ENCODE peak calls at places on chromosomes 3 and 15, in ten cellular contexts. I is astrocyte; V is mucosa of descending colon; D is fibroblast of the aortic adventitia; T is BJ; Q is CD8-positive, alpha-beta T cell; H is pancreas; A is AG09309; K is brain microvascular endothelial cell; X is heart left ventricle. Y is an unnamed sample.

GRCh38 chr3:119831022-119831421 is 49.1 kb downstream of the NR1I2 start:
- DNase-seq in K (no peak), H (no peak), V (no peak), A (no peak), I (no peak), D (no peak), T (no peak), Q (no peak), X (no peak), Y (peak)

GRCh38 chr3:189680723-189681122 is 49.5 kb downstream of the TP63 start:
- DNase-seq in V (no peak), Q (no peak), D (no peak), I (no peak), K (no peak), A (no peak), X (no peak), T (no peak), H (no peak), Y (no peak)

GRCh38 chr3:140972833-140973232 is 31.2 kb downstream of the SLC25A36 start:
- DNase-seq in I (peak), T (no peak), D (peak), X (no peak), Q (no peak), H (no peak), V (no peak), K (no peak), A (peak), Y (peak)

GRCh38 chr3:46378426-46378942 is 7.7 kb downstream of the CCR5 start:
- DNase-seq in I (peak), D (peak), X (peak), H (peak), A (peak), V (peak), T (no peak), K (peak), Q (peak), Y (peak)

GRCh38 chr15:45333550-45333949 is 44.8 kb downstream of the GATM start:
- DNase-seq in X (peak), I (peak), D (peak), V (no peak), A (no peak), T (no peak), Q (no peak), K (peak), H (no peak), Y (peak)

GRCh38 chr15:92571824-92572223 is 83.8 kb downstream of the FAM174B start:
- DNase-seq in A (no peak), I (no peak), T (no peak), V (no peak), X (no peak), K (no peak), Q (no peak), H (no peak), D (no peak), Y (no peak)

GRCh38 chr15:85142324-85142723 is 160.7 kb downstream of the PDE8A start:
- DNase-seq in D (peak), I (peak), X (no peak), Q (no peak), K (peak), A (peak), T (no peak), V (no peak), H (no peak), Y (peak)

GRCh38 chr15:44713006-44713966 is 2.0 kb downstream of the B2M start:
- DNase-seq in X (no peak), K (no peak), H (no peak), D (peak), I (peak), A (no peak), V (no peak), Q (no peak), T (no peak), Y (peak)

GRCh38 chr3:31361391-31362273 is 171.1 kb upstream of the STT3B start:
- DNase-seq in I (peak), A (peak), V (no peak), H (no peak), K (peak), D (peak), Q (no peak), T (peak), X (no peak), Y (peak)

GRCh38 chr3:195257454-195258448 is 13.2 kb downstream of the XXYLT1 start:
- DNase-seq in Q (no peak), X (peak), D (no peak), I (no peak), K (no peak), H (no peak), T (no peak), V (no peak), A (no peak), Y (no peak)

DNA sequence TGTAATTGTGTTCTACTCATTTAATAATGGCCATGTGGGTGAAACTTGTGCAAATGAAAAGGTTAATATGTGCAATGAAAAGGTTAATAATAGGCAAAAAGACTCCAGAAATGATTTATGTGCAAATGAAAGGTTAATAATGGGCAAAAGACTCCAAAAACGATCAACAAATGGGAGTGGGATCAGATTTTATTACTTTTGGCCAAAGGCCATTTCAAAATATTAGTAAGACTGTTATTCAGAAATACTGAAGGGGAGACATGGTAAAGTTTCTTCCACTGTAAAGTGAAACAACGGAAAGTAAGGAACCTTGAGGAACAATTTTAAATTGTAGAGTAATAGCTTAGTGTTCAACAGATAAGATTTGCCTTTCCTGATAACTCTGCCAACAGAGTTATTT is 40.7 kb downstream of the STARD9 start:
- DNase-seq in Q (no peak), I (no peak), A (no peak), K (no peak), X (no peak), T (no peak), H (no peak), V (no peak), D (peak), Y (no peak)
- H3K4me3 ChIP-seq in Q (no peak), I (no peak), A (no peak), K (no peak), X (no peak), T (no peak), H (no peak), V (no peak), D (no peak), Y (no peak)

GRCh38 chr3:15606434-15606891 is 4.9 kb downstream of the BTD start:
- DNase-seq in K (no peak), Q (no peak), H (peak), I (no peak), V (no peak), X (no peak), A (no peak), D (peak), T (no peak), Y (no peak)

GRCh38 chr3:15595955-15596354 is 5.4 kb downstream of the HACL1 start:
- DNase-seq in X (no peak), T (no peak), Q (no peak), K (no peak), A (no peak), V (no peak), H (no peak), D (no peak), I (no peak), Y (no peak)

GRCh38 chr3:15601046-15601398 is 347 bp downstream of the HACL1 start:
- DNase-seq in D (no peak), I (peak), T (no peak), X (no peak), V (no peak), Q (no peak), H (no peak), K (peak), A (no peak), Y (no peak)

GRCh38 chr3:15602146-15602536 is 596 bp downstream of the BTD start:
- DNase-seq in K (no peak), T (no peak), D (no peak), V (no peak), X (no peak), H (no peak), I (no peak), A (no peak), Q (no peak), Y (no peak)

GRCh38 chr3:15601399-15602145 is at the start of the genes BTD and HACL1:
- DNase-seq in D (peak), V (peak), Q (peak), K (peak), H (peak), X (peak), T (peak), A (peak), I (peak), Y (peak)
- TF ChIP-seq CTCF in D (peak), V (peak), Q (peak), K (peak), H (peak), X (peak), T (peak), A (peak), I (no peak), Y (peak)

GRCh38 chr15:82570721-82571519 is 30.7 kb upstream of the RPS17 start:
- DNase-seq in I (peak), Q (no peak), X (no peak), K (no peak), A (no peak), D (peak), V (no peak), T (no peak), H (no peak), Y (no peak)

GRCh38 chr15:82572986-82573385 is 32.7 kb upstream of the RPS17 start:
- DNase-seq in D (peak), A (no peak), V (no peak), H (no peak), X (no peak), T (no peak), I (no peak), K (no peak), Q (no peak), Y (no peak)

GRCh38 chr15:82572311-82572710 is 32.1 kb upstream of the RPS17 start:
- DNase-seq in D (peak), X (no peak), I (no peak), H (no peak), Q (no peak), T (no peak), A (no peak), K (no peak), V (no peak), Y (no peak)

GRCh38 chr15:82569834-82570233 is 29.6 kb upstream of the RPS17 start:
- DNase-seq in D (no peak), T (no peak), I (no peak), K (no peak), A (no peak), X (no peak), V (no peak), Q (no peak), H (no peak), Y (no peak)

GRCh38 chr15:82571722-82572222 is 31.5 kb upstream of the RPS17 start:
- DNase-seq in Q (no peak), D (peak), I (peak), A (peak), H (peak), T (peak), K (peak), X (peak), V (peak), Y (peak)
- H3K4me3 ChIP-seq in Q (no peak), D (peak), I (peak), A (peak), H (peak), T (peak), K (peak), X (peak), V (no peak), Y (peak)

DNA sequence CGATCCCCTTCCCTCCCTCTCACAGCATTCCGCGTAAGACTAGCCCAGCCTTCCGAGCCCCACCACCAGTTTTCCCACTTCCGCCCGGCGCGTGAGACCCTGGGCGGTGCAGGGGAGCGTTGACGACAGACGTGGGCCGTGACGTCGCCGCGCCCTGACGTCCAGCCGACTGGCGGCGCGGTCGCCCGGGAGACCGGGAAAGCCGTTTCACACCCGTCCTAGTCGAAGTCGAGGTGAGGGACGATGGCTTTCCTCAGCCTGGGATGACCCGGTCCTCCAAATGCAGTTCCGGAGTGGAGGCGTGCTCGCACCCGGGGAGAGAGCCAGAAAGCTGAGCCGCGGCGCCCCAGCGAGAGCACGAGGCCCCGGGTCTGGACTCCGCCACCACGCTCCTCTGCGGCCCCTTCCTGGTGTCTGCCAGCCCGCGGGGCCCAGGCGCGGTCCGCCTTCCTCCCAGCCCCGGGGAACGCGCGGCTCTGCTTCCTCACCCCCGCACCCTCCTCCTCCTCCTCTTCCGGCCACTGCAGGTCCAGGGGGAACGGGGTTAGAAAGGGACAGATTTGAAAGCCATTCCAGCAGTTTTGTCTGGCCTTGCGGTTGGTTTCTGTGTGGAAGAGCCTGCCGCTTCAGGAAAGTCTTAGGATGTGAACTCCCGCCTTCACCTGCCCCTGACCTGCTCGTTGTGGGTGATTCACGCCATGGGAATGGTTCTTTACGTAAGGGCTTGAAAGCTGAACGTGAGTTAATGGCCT is at the start of gene LEKR1:
- DNase-seq in T (peak), A (peak), Q (peak), X (peak), V (peak), D (peak), H (peak), K (peak), I (peak), Y (peak)
- TF ChIP-seq CTCF in T (no peak), A (no peak), Q (no peak), X (no peak), V (no peak), D (no peak), H (no peak), K (no peak), I (no peak), Y (no peak)

GRCh38 chr15:31236184-31237041 is 90.2 kb upstream of the KLF13 start:
- DNase-seq in D (peak), K (peak), Q (no peak), H (peak), T (peak), X (peak), V (peak), I (peak), A (peak), Y (peak)

GRCh38 chr15:31237042-31237324 is 89.7 kb upstream of the KLF13 start:
- DNase-seq in H (no peak), K (no peak), X (no peak), D (no peak), V (no peak), A (no peak), I (no peak), T (no peak), Q (no peak), Y (no peak)

GRCh38 chr15:31238369-31238768 is 88.3 kb upstream of the KLF13 start:
- DNase-seq in T (no peak), K (no peak), X (no peak), H (no peak), V (no peak), I (no peak), A (no peak), Q (no peak), D (no peak), Y (no peak)

GRCh38 chr15:31234815-31235214 is 91.8 kb upstream of the KLF13 start:
- DNase-seq in I (no peak), X (no peak), A (no peak), K (no peak), D (no peak), V (no peak), H (no peak), Q (no peak), T (no peak), Y (no peak)

DNA sequence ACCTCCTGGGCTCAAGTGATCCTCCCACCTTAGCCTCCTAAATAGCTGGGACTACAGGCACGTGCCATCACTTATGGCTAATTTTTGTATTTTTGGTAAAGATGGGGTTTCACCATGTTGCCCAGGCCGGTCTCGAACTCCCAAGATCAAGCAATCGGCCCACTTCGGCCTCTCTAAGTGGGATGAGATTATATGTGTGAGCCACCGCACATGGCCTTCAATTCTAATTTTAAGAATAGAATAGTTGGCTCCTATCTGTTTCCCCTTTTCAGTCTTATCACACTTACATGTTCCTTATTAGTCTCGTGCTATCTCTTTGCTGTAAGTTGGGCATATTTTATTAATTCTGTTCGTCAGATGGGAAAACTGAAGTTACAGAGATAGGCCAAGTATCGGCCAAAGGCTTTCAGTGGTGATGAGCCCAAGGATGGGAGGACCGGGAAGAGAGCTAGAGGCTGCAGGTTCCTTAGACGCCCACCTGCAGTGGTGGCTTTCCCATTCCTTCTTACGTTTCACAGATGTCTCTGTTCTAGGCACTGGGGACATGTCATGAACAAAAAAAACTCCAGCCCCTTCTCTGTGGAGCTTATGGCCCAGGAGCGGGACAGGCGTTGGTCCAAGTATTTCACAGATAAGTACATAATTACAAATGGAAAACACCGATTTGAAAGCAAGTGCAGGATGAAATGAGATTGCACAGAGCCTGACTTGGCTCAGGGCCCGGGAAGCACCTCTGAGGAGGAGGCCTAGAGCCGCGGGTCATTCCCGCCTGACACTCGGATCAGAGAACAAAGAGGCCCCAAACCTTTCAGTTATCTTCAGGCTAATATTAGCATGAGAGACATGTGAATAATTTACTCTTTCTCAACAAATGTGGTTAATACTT is 91.1 kb upstream of the KLF13 start:
- DNase-seq in T (no peak), H (peak), I (peak), D (peak), K (peak), A (no peak), V (peak), X (peak), Q (no peak), Y (peak)
- H3K4me3 ChIP-seq in T (no peak), H (no peak), I (no peak), D (no peak), K (no peak), A (no peak), V (no peak), X (peak), Q (no peak), Y (no peak)

Y was measured in fibroblast of pulmonary artery.